ENCODE peak calls at places on chromosomes 13 and 19, in six cellular contexts. F is heart right ventricle, S is AG10803, G is BJ, N is AG04450, I is uterus. R is an unnamed sample.

GRCh38 chr13:113846639-113847318 is 17.1 kb downstream of the GAS6 start:
- DNase-seq in S (no peak), N (no peak), F (no peak), I (no peak), G (no peak), R (no peak)

GRCh38 chr13:25409938-25410337 is 38.2 kb downstream of the ATP8A2 start:
- DNase-seq in S (no peak), G (no peak), I (no peak), N (no peak), F (no peak), R (no peak)

GRCh38 chr19:47663435-47663910 is 49.7 kb upstream of the EHD2 start:
- DNase-seq in F (no peak), G (peak; percentile 87), S (peak; percentile 98), N (peak; percentile 76), I (no peak), R (peak; percentile 97)

GRCh38 chr13:72985610-72986009 is 73.2 kb upstream of the KLF5 start:
- DNase-seq in G (no peak), N (no peak), S (no peak), I (no peak), F (no peak), R (no peak)

GRCh38 chr19:1856698-1857603 is 6.4 kb downstream of the KLF16 start:
- DNase-seq in I (peak; percentile 76), S (peak; percentile 67), G (peak; percentile 24), F (peak; percentile 80), N (no peak), R (peak; percentile 66)

GRCh38 chr13:108188260-108188659 is 27.1 kb downstream of the LIG4 start:
- DNase-seq in G (no peak), I (no peak), S (no peak), N (no peak), F (no peak), R (no peak)

GRCh38 chr13:99379856-99380255 is 72.7 kb upstream of the GPR183 start:
- DNase-seq in N (no peak), G (no peak), S (no peak), I (no peak), F (no peak), R (no peak)

GRCh38 chr19:50419580-50420035 is 870 bp downstream of the SPIB start:
- DNase-seq in N (no peak), G (no peak), S (no peak), I (no peak), F (no peak), R (no peak)

GRCh38 chr19:2412449-2412848 is 14.9 kb downstream of the TIMM13 start:
- DNase-seq in S (no peak), F (no peak), G (no peak), I (no peak), N (no peak), R (no peak)

GRCh38 chr13:47678201-47678963 is 322.7 kb downstream of the SUCLA2 start:
- DNase-seq in F (no peak), I (no peak), S (peak; percentile 51), G (no peak), N (no peak), R (no peak)

GRCh38 chr19:4390862-4391693 is 9.3 kb downstream of the SH3GL1 start:
- DNase-seq in G (no peak), S (no peak), I (no peak), N (no peak), F (no peak), R (peak; percentile 38)

GRCh38 chr19:5534787-5535586 is 32.8 kb downstream of the TINCR start:
- DNase-seq in I (no peak), N (no peak), G (no peak), S (no peak), F (no peak), R (peak; percentile 6)

GRCh38 chr19:47305309-47305751 is 4.3 kb upstream of the C5AR1 start:
- DNase-seq in G (peak; percentile 83), I (peak; percentile 69), F (peak; percentile 69), S (peak; percentile 95), N (peak; percentile 78), R (peak; percentile 90)

GRCh38 chr13:38090913-38091312 is 221.3 kb upstream of the TRPC4 start:
- DNase-seq in N (no peak), S (no peak), F (no peak), I (no peak), G (no peak), R (no peak)

GRCh38 chr13:48946163-48946562 is 29.5 kb upstream of the FNDC3A start:
- DNase-seq in I (no peak), G (no peak), S (no peak), F (no peak), N (no peak), R (no peak)

GRCh38 chr13:78430166-78430791 is 173.1 kb downstream of the POU4F1 start:
- DNase-seq in G (no peak), I (no peak), S (no peak), N (no peak), F (no peak), R (no peak)

GRCh38 chr13:23678768-23679167 is 108.6 kb downstream of the TNFRSF19 start:
- DNase-seq in I (no peak), S (peak; percentile 42), N (no peak), F (no peak), G (no peak), R (no peak)

GRCh38 chr19:44891016-44891882 is at the start of gene TOMM40:
- DNase-seq in G (no peak), F (no peak), N (no peak), S (no peak), I (peak; percentile 100), R (no peak)

GRCh38 chr19:47019431-47020041 is at the start of gene NPAS1:
- DNase-seq in F (no peak), N (no peak), S (no peak), I (no peak), G (no peak), R (no peak)

GRCh38 chr19:35395762-35396199 is 24.9 kb downstream of the GPR42 start:
- DNase-seq in F (peak; percentile 28), N (no peak), G (no peak), I (no peak), S (no peak), R (no peak)

GRCh38 chr13:40480012-40480914 is 186.2 kb downstream of the FOXO1 start:
- DNase-seq in S (no peak), I (no peak), F (no peak), N (no peak), G (no peak), R (no peak)

GRCh38 chr19:35742121-35742724 is at the start of gene IGFLR1:
- DNase-seq in N (no peak), G (no peak), F (no peak), I (no peak), S (no peak), R (no peak)

GRCh38 chr19:18789422-18789832 is 1.7 kb downstream of the COMP start:
- DNase-seq in N (no peak), S (no peak), F (no peak), I (no peak), G (no peak), R (no peak)

GRCh38 chr19:7652061-7652641 is 15.2 kb downstream of the STXBP2 start:
- DNase-seq in G (peak; percentile 19), S (peak; percentile 60), N (peak; percentile 16), I (peak; percentile 74), F (peak; percentile 85), R (peak; percentile 70)
- H3K4me3 ChIP-seq in G (no peak overlapping the region), S (peak overlapping the region; percentile 42), N (peak overlapping the region; percentile 43), I (no peak overlapping the region), F (peak overlapping the region; percentile 28), R (peak overlapping the region; percentile 50)

DNA sequence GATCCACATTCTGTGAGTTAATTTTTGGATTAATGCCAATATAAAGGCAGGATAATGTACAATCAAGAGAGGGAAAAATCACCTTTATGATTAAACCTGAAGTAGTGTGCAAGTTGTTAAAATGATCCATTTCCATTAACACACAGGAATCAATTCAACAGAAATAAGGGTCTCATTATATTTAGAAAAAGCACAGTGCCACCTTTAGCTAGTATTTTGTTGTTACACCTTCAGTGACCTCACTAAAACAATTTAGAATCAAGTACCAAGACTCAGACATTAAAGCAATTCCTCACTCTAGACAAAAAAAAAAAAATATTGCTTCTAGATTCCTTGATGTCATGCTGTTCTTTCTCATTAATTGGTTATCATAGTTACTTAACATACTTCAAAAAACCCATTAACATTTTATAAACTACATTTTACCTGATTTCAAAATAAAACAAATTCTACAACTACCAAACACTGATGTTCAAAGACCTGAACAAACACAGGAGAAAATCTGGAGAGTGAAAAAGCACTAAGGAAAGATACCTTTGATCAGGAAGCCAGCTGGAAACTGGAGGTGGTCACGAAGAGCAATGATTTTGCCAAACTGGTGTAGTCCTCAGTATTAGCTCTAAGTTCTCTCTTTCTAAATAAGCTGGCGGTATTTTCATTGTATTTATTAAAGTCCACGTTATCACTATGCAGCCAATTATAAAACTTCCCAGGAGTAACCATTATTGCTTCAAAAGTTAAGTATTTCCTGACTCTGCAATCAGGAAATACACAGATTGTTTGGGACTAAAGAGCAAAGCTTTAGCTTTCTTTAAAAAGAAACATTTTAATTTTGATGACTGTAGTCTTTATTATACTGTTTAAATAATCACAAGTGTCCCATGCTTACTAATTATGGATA is 115.3 kb downstream of the TBC1D4 start:
- DNase-seq in S (no peak), I (no peak), F (no peak), N (no peak), G (no peak), R (no peak)
- H3K4me3 ChIP-seq in S (no peak overlapping the region), I (no peak overlapping the region), F (peak overlapping the region; percentile 2), N (no peak overlapping the region), G (no peak overlapping the region), R (no peak overlapping the region)

GRCh38 chr13:75423946-75424345 is 58.0 kb downstream of the TBC1D4 start:
- DNase-seq in I (no peak), S (no peak), F (no peak), N (no peak), G (no peak), R (no peak)
- H3K4me3 ChIP-seq in I (no peak overlapping the region), S (no peak overlapping the region), F (no peak overlapping the region), N (no peak overlapping the region), G (no peak overlapping the region), R (no peak overlapping the region)

GRCh38 chr19:16370671-16371391 is 46.2 kb downstream of the KLF2 start:
- DNase-seq in F (no peak), S (no peak), G (no peak), N (no peak), I (no peak), R (no peak)
- H3K4me3 ChIP-seq in F (no peak overlapping the region), S (no peak overlapping the region), G (no peak overlapping the region), N (no peak overlapping the region), I (no peak overlapping the region), R (no peak overlapping the region)

R was measured in fibroblast of the aortic adventitia.